ENCODE peak calls at places on chromosomes 11 and 22, in six cellular contexts. H is tibial nerve, S is gastrocnemius medialis, J is H54, K is IMR-90, Z is ovary. C is an unnamed sample.
A peak's percentile ranks its signal among the peaks of the same experiment; 100 is the strongest.

GRCh38 chr11:98711011-98711410 is 309.7 kb upstream of the CNTN5 start:
- DNase-seq in H (no peak), S (no peak), J (no peak), K (no peak), Z (no peak), C (no peak)

GRCh38 chr11:119416606-119417580 is 6.1 kb downstream of the THY1 start:
- DNase-seq in H (no peak), S (no peak), J (peak; percentile 52), K (peak; percentile 59), Z (no peak), C (no peak)

GRCh38 chr11:67311556-67312082 is 8.3 kb downstream of the SSH3 start:
- DNase-seq in H (no peak), S (no peak), J (no peak), K (no peak), Z (no peak), C (no peak)

GRCh38 chr11:102110761-102111010 is 439 bp downstream of the YAP1 start:
- DNase-seq in H (no peak), S (no peak), J (no peak), K (no peak), Z (no peak), C (no peak)

GRCh38 chr11:133928628-133929059 is 28.1 kb downstream of the IGSF9B start:
- DNase-seq in H (no peak), S (no peak), J (peak; percentile 40), K (no peak), Z (no peak), C (no peak)

GRCh38 chr11:64120951-64121569 is 44.9 kb downstream of the MACROD1 start:
- DNase-seq in H (no peak), S (peak; percentile 74), J (peak; percentile 95), K (peak; percentile 24), Z (no peak), C (no peak)

GRCh38 chr11:57150454-57150917 is 31.3 kb upstream of the LRRC55 start:
- DNase-seq in H (peak; percentile 7), S (no peak), J (no peak), K (peak; percentile 1), Z (no peak), C (no peak)

GRCh38 chr11:65787649-65788622 is 1.1 kb downstream of the OVOL1 start:
- DNase-seq in H (no peak), S (no peak), J (no peak), K (no peak), Z (no peak), C (no peak)

GRCh38 chr11:28922351-28922981 is 814.3 kb downstream of the METTL15 start:
- DNase-seq in H (no peak), S (no peak), J (no peak), K (peak; percentile 1), Z (no peak), C (no peak)

GRCh38 chr22:45833613-45834012 is 143.3 kb downstream of the WNT7B start:
- DNase-seq in H (no peak), S (no peak), J (no peak), K (no peak), Z (no peak), C (no peak)

GRCh38 chr11:70636659-70637058 is 238.3 kb downstream of the CTTN start:
- DNase-seq in H (no peak), S (no peak), J (no peak), K (no peak), Z (no peak), C (no peak)

GRCh38 chr22:47101321-47101885 is 339.0 kb downstream of the TBC1D22A start:
- DNase-seq in H (no peak), S (no peak), J (no peak), K (no peak), Z (no peak), C (no peak)

GRCh38 chr11:66366844-66367477 is 4.6 kb downstream of the SLC29A2 start:
- DNase-seq in H (no peak), S (no peak), J (no peak), K (no peak), Z (no peak), C (no peak)

GRCh38 chr11:75689861-75690641 is 21.2 kb upstream of the MAP6 start:
- DNase-seq in H (no peak), S (no peak), J (no peak), K (no peak), Z (no peak), C (no peak)

GRCh38 chr11:83033367-83033766 is 38.3 kb downstream of the RAB30 start:
- DNase-seq in H (no peak), S (no peak), J (no peak), K (no peak), Z (no peak), C (no peak)

GRCh38 chr11:65868076-65868667 is 4.4 kb downstream of the EFEMP2 start:
- DNase-seq in H (no peak), S (no peak), J (no peak), K (no peak), Z (no peak), C (no peak)

GRCh38 chr11:128029219-128029722 is 558.1 kb downstream of the ETS1 start:
- DNase-seq in H (no peak), S (no peak), J (no peak), K (no peak), Z (no peak), C (no peak)

GRCh38 chr11:79616392-79616831 is 175.6 kb upstream of the TENM4 start:
- DNase-seq in H (no peak), S (no peak), J (no peak), K (no peak), Z (no peak), C (no peak)

GRCh38 chr11:68839054-68839865 is 2.5 kb downstream of the CPT1A start:
- DNase-seq in H (peak; percentile 91), S (peak; percentile 96), J (peak; percentile 98), K (peak; percentile 84), Z (peak; percentile 94), C (peak; percentile 98)
- TF ChIP-seq POLR2A in H (peak; percentile 57), S (peak; percentile 22), J (peak; percentile 43), K (no peak), Z (peak; percentile 5), C (peak; percentile 21)

DNA sequence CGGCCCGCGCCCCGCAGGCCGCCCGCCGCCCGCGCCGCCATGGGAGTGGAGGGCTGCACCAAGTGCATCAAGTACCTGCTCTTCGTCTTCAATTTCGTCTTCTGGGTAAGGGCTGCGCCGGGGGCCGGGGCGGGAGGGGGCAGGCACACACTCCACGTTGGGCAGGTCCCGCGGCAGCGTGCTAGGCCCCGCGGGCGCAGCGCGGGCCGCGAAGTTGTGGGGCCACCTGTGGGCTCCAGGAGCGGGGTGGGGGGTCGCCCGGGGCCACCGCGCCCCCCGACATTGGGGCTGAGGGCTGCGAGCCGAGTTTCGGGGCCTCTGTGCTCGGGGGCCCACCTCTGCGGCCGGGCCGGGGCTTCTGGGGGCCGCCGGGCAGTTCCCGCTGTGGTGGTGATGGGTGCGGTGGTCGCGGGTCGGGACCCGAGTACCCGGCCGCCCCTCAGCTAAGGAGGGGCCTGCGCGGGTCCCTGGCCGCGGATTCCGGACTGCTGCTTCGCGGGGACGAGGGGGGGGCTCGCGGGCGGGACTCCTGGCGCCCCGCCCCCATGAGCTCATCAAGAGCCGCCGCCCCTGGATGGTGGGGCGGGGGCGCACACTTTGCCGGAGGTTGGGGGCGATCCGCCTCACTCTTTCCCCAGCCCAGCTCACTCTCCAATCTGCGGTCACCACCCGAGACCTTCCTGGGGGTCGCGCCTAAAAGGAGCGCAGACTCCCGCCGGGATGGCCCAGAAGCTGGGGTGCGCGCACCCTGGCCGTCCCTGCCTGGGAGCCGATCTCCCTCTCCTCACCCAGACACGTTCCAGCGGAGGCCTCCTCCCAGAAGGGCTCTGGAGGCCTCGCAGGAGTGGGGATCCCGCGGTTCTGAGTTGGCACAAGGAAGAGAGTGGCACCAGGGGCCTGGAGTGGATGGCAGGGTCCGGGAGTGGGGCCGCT is 667 bp downstream of the CD81 start:
- DNase-seq in H (peak; percentile 76), S (no peak), J (peak; percentile 62), K (peak; percentile 33), Z (peak; percentile 87), C (peak; percentile 58)
- TF ChIP-seq POLR2A in H (peak; percentile 70), S (peak; percentile 34), J (no peak), K (peak; percentile 12), Z (peak; percentile 53), C (no peak)

GRCh38 chr11:130868087-130868486 is 48.2 kb downstream of the SNX19 start:
- DNase-seq in H (no peak), S (no peak), J (no peak), K (no peak), Z (no peak), C (no peak)
- TF ChIP-seq POLR2A in H (no peak), S (no peak), J (no peak), K (no peak), Z (no peak), C (no peak)

DNA sequence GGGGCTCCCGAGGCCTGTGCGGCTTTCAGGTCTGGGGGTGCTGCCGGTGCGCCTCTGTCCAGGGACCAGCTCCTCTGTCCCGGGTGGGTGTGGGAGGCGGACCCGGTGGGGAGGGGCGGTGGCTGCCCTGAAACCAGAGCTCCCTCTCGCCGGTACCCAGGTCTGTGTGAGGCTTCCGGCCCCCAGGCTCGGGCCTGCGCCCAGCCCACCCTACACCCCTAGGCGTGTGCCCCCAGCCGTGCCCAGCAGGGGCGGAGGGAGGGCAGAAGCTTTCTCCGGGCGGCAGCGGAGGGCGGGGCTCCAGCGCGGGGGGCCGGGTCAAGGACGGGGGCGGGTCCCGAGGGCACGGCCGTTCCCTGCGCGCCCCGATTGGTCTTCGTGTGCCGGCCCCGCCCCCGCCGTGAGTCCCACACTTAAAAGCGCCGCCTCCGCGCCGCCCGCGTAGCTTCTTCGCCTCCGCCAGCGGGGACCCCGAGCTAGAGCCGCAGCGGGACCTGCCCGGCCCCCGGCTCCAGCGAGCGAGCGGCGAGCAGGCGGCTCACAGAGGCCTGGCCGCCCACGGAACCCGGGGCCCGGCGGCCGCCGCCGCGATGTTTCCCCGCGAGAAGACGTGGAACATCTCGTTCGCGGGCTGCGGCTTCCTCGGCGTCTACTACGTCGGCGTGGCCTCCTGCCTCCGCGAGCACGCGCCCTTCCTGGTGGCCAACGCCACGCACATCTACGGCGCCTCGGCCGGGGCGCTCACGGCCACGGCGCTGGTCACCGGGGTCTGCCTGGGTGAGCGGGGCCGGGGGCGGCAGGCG is 616 bp downstream of the PNPLA2 start:
- DNase-seq in H (peak; percentile 87), S (peak; percentile 93), J (no peak), K (peak; percentile 73), Z (peak; percentile 94), C (peak; percentile 85)
- TF ChIP-seq POLR2A in H (peak; percentile 86), S (peak; percentile 99), J (peak; percentile 81), K (peak; percentile 96), Z (peak; percentile 80), C (peak; percentile 98)